ENCODE peak calls at places on chromosomes 5 and 9, in nine cellular contexts. Z, M, H, Q, I, P, J, X and R are unnamed samples.

GRCh38 chr9:93908591-93909241 is 46.4 kb downstream of the BARX1 start:
- DNase-seq in J (no peak), M (no peak), Q (no peak), H (no peak), Z (peak; percentile 75), I (no peak), P (no peak), X (no peak), R (no peak)

GRCh38 chr9:134187821-134188420 is 23.6 kb upstream of the RNU6ATAC start:
- DNase-seq in H (peak; percentile 37), Q (no peak), X (peak; percentile 13), M (no peak), Z (peak; percentile 68), P (no peak), I (no peak), J (no peak), R (no peak)

GRCh38 chr5:134506054-134507039 is 19.1 kb upstream of the JADE2 start:
- DNase-seq in X (no peak), M (peak; percentile 91), P (no peak), H (peak; percentile 38), Q (no peak), Z (peak; percentile 59), I (no peak), J (no peak), R (peak; percentile 98)

GRCh38 chr5:172450861-172451695 is 3.2 kb downstream of the SH3PXD2B start:
- DNase-seq in X (no peak), M (peak; percentile 53), P (no peak), Z (no peak), H (peak; percentile 67), I (no peak), J (no peak), Q (no peak), R (peak; percentile 71)

GRCh38 chr5:936149-937144 is 43.8 kb downstream of the TRIP13 start:
- DNase-seq in Q (no peak), J (no peak), P (no peak), X (no peak), I (no peak), H (no peak), Z (no peak), M (no peak), R (no peak)

GRCh38 chr5:66840527-66841013 is 244.4 kb downstream of the MAST4 start:
- DNase-seq in J (no peak), X (peak; percentile 15), I (no peak), P (no peak), Q (no peak), M (no peak), H (no peak), Z (no peak), R (no peak)

GRCh38 chr9:37550781-37551180 is 25.4 kb downstream of the FBXO10 start:
- DNase-seq in I (no peak), X (no peak), H (no peak), Z (no peak), J (peak; percentile 53), Q (no peak), M (peak; percentile 23), P (no peak), R (no peak)

GRCh38 chr5:41122459-41122858 is 51.3 kb upstream of the MROH2B start:
- DNase-seq in Z (no peak), I (no peak), P (no peak), H (no peak), Q (no peak), J (no peak), M (no peak), X (no peak), R (peak; percentile 21)

GRCh38 chr9:22514866-22515265 is 68.2 kb downstream of the DMRTA1 start:
- DNase-seq in Q (no peak), M (peak; percentile 11), H (no peak), I (no peak), X (no peak), Z (no peak), P (no peak), J (no peak), R (peak; percentile 5)

GRCh38 chr5:89968870-89969472 is 440.6 kb downstream of the CETN3 start:
- DNase-seq in Q (no peak), J (peak; percentile 29), P (no peak), H (no peak), X (no peak), Z (no peak), I (no peak), M (no peak), R (no peak)

GRCh38 chr5:1515311-1515920 is 8.3 kb downstream of the LPCAT1 start:
- DNase-seq in I (no peak), Z (peak; percentile 65), P (no peak), H (peak; percentile 19), X (no peak), M (no peak), J (no peak), Q (no peak), R (no peak)

GRCh38 chr9:6907772-6908381 is 150.1 kb downstream of the KDM4C start:
- DNase-seq in I (no peak), H (no peak), X (no peak), M (peak; percentile 12), J (peak; percentile 24), Q (no peak), Z (no peak), P (peak; percentile 4), R (peak; percentile 15)

GRCh38 chr5:142548739-142549275 is 137.1 kb downstream of the FGF1 start:
- DNase-seq in Q (no peak), M (peak; percentile 95), J (peak; percentile 97), I (no peak), P (peak; percentile 87), H (peak; percentile 37), X (peak; percentile 11), Z (no peak), R (peak; percentile 79)

GRCh38 chr5:151923865-151924264 is 786 bp downstream of the GLRA1 start:
- DNase-seq in H (no peak), X (no peak), Z (no peak), Q (no peak), I (no peak), M (peak; percentile 16), P (no peak), J (no peak), R (peak; percentile 25)

GRCh38 chr5:127757576-127757975 is 54.4 kb downstream of the CCDC192 start:
- DNase-seq in X (no peak), H (no peak), Q (no peak), M (peak; percentile 36), Z (no peak), P (no peak), J (peak; percentile 72), I (no peak), R (peak; percentile 59)

GRCh38 chr9:111050819-111051218 is 12.5 kb upstream of the LPAR1 start:
- DNase-seq in I (no peak), J (no peak), Q (no peak), X (no peak), M (no peak), H (no peak), P (no peak), Z (no peak), R (no peak)

GRCh38 chr5:40973364-40974004 is 64.2 kb downstream of the C7 start:
- DNase-seq in P (no peak), Z (no peak), I (no peak), M (no peak), X (no peak), H (no peak), J (no peak), Q (no peak), R (no peak)

GRCh38 chr9:88923653-88924284 is 67.5 kb upstream of the S1PR3 start:
- DNase-seq in H (no peak), I (no peak), M (no peak), Q (no peak), Z (no peak), J (no peak), X (no peak), P (no peak), R (no peak)

GRCh38 chr9:120431268-120431667 is 148.7 kb downstream of the CDK5RAP2 start:
- DNase-seq in Q (no peak), Z (no peak), H (no peak), P (no peak), X (no peak), J (no peak), I (no peak), M (no peak), R (no peak)

GRCh38 chr9:132853482-132853881 is 24.6 kb downstream of the AK8 start:
- DNase-seq in M (no peak), I (no peak), P (no peak), Z (peak; percentile 8), X (no peak), Q (no peak), H (no peak), J (no peak), R (no peak)

GRCh38 chr5:126961702-126962101 is 68.7 kb downstream of the MARCHF3 start:
- DNase-seq in Z (no peak), H (no peak), J (no peak), Q (no peak), M (no peak), P (no peak), I (no peak), X (no peak), R (no peak)

GRCh38 chr5:9644630-9645029 is 14.5 kb upstream of the TAS2R1 start:
- DNase-seq in Z (no peak), H (no peak), Q (no peak), J (no peak), P (no peak), X (no peak), M (no peak), I (no peak), R (no peak)

GRCh38 chr5:139745800-139746690 is 49.6 kb upstream of the PSD2 start:
- DNase-seq in J (peak; percentile 87), H (peak; percentile 66), X (no peak), M (peak; percentile 93), Q (peak; percentile 36), I (no peak), Z (no peak), P (peak; percentile 97), R (peak; percentile 77)

GRCh38 chr9:115442054-115442453 is 324.1 kb upstream of the TNC start:
- DNase-seq in Z (no peak), H (no peak), J (no peak), M (no peak), Q (no peak), X (no peak), I (no peak), P (no peak), R (no peak)

GRCh38 chr9:14511452-14511851 is 181.8 kb downstream of the ZDHHC21 start:
- DNase-seq in Z (no peak), J (peak; percentile 25), P (no peak), Q (no peak), M (no peak), X (no peak), I (no peak), H (no peak), R (no peak)

GRCh38 chr9:79473704-79474103 is 98.1 kb upstream of the TLE4 start:
- DNase-seq in P (no peak), Q (no peak), Z (no peak), X (no peak), M (no peak), J (no peak), I (no peak), H (no peak), R (no peak)

GRCh38 chr9:80555782-80556325 is 984.1 kb downstream of the TLE4 start:
- DNase-seq in X (no peak), P (no peak), Z (no peak), I (no peak), Q (no peak), M (no peak), H (no peak), J (no peak), R (no peak)

GRCh38 chr9:89891221-89892052 is 286.6 kb downstream of the GADD45G start:
- DNase-seq in J (no peak), M (no peak), X (no peak), P (no peak), I (no peak), H (peak; percentile 94), Q (no peak), Z (no peak), R (no peak)

GRCh38 chr9:81028504-81028903 is 660.8 kb downstream of the TLE1 start:
- DNase-seq in I (no peak), Q (no peak), Z (no peak), P (no peak), H (no peak), J (peak; percentile 92), M (peak; percentile 99), X (no peak), R (peak; percentile 81)

GRCh38 chr9:123584202-123585176 is 228.5 kb downstream of the CRB2 start:
- DNase-seq in I (no peak), H (no peak), X (no peak), M (peak; percentile 20), J (no peak), Q (no peak), Z (no peak), P (no peak), R (no peak)

GRCh38 chr9:130423272-130423671 is 21.5 kb upstream of the ASS1 start:
- DNase-seq in P (peak; percentile 28), H (no peak), M (no peak), J (no peak), I (no peak), Q (no peak), Z (peak; percentile 54), X (no peak), R (no peak)